ENCODE peak calls at places on chromosomes 11 and 22, in five cellular contexts. Q, M, G, O and N are unnamed samples.

GRCh38 chr11:120646206-120646605 is 134.7 kb downstream of the GRIK4 start:
- DNase-seq in Q (no peak), M (no peak), O (no peak), G (no peak), N (no peak)

GRCh38 chr11:125724125-125724524 is 22.0 kb upstream of the PATE1 start:
- DNase-seq in G (no peak), O (no peak), M (peak; percentile 4), Q (no peak), N (no peak)

GRCh38 chr22:18156878-18157713 is 7.1 kb downstream of the USP18 start:
- DNase-seq in M (peak; percentile 99), G (peak; percentile 93), O (peak; percentile 54), Q (peak; percentile 76), N (peak; percentile 98)

GRCh38 chr11:13009921-13010736 is 1.0 kb downstream of the RASSF10 start:
- DNase-seq in O (peak; percentile 17), M (peak; percentile 7), Q (peak; percentile 56), G (no peak), N (peak; percentile 51)

GRCh38 chr22:44828193-44828592 is 75.8 kb downstream of the ARHGAP8 start:
- DNase-seq in O (no peak), G (no peak), Q (no peak), M (no peak), N (no peak)

GRCh38 chr11:80197155-80197554 is 756.3 kb upstream of the TENM4 start:
- DNase-seq in Q (no peak), O (no peak), G (no peak), M (no peak), N (no peak)

GRCh38 chr11:65041206-65042035 is at the start of gene SAC3D1:
- DNase-seq in Q (peak; percentile 58), O (no peak), M (peak; percentile 17), G (peak; percentile 58), N (peak; percentile 70)

GRCh38 chr22:22404598-22405284 is 103.8 kb downstream of the ZNF280B start:
- DNase-seq in Q (no peak), G (no peak), O (no peak), M (no peak), N (no peak)

GRCh38 chr22:49297286-49297870 is 530.3 kb downstream of the BRD1 start:
- DNase-seq in Q (no peak), G (no peak), O (no peak), M (no peak), N (no peak)

GRCh38 chr11:57432017-57432590 is 5.2 kb upstream of the SLC43A3 start:
- DNase-seq in M (no peak), Q (no peak), G (no peak), O (no peak), N (no peak)

GRCh38 chr11:2360081-2360642 is 16.9 kb upstream of the CD81 start:
- DNase-seq in O (no peak), Q (no peak), M (no peak), G (no peak), N (no peak)

GRCh38 chr11:92240946-92241345 is 16.3 kb downstream of the FAT3 start:
- DNase-seq in G (no peak), O (no peak), Q (peak; percentile 30), M (no peak), N (no peak)

GRCh38 chr11:71193431-71193830 is 58.9 kb downstream of the SHANK2 start:
- DNase-seq in Q (no peak), M (no peak), O (no peak), G (no peak), N (no peak)

GRCh38 chr11:44624761-44625221 is 59.3 kb downstream of the CD82 start:
- DNase-seq in O (no peak), G (no peak), M (no peak), Q (no peak), N (no peak)

GRCh38 chr22:25702046-25702445 is 39.9 kb upstream of the MYO18B start:
- DNase-seq in O (no peak), M (peak; percentile 29), Q (no peak), G (peak; percentile 32), N (no peak)
- H3K36me3 ChIP-seq in O (peaks cover 2% of the 10 kb centered on the region), M (no peaks in the 10 kb centered on the region), Q (peaks cover 4% of the 10 kb centered on the region), G (no peaks in the 10 kb centered on the region), N (no peaks in the 10 kb centered on the region)

GRCh38 chr22:40654522-40655167 is 18.1 kb upstream of the MRTFA start:
- DNase-seq in G (peak; percentile 70), O (no peak), Q (no peak), M (peak; percentile 83), N (peak; percentile 51)

GRCh38 chr22:40651057-40651456 is 14.5 kb upstream of the MRTFA start:
- DNase-seq in Q (no peak), G (no peak), O (no peak), M (no peak), N (no peak)

GRCh38 chr22:40648386-40648785 is 11.9 kb upstream of the MRTFA start:
- DNase-seq in M (no peak), G (no peak), Q (no peak), O (no peak), N (peak; percentile 78)

GRCh38 chr22:40653361-40653760 is 16.8 kb upstream of the MRTFA start:
- DNase-seq in G (no peak), O (no peak), M (no peak), Q (no peak), N (no peak)

GRCh38 chr22:40651563-40652501 is 15.3 kb upstream of the MRTFA start:
- DNase-seq in M (peak; percentile 100), O (peak; percentile 58), Q (no peak), G (peak; percentile 100), N (peak; percentile 100)
- H4K91ac ChIP-seq in M (peak overlapping the region; percentile 97), O (peak overlapping the region; percentile 92), Q (no peak overlapping the region), G (peak overlapping the region; percentile 98), N (peak overlapping the region; percentile 99)

GRCh38 chr22:26499188-26499703 is 13.0 kb downstream of the TFIP11 start:
- DNase-seq in O (no peak), Q (no peak), G (no peak), M (no peak), N (no peak)
- H3K36me3 ChIP-seq in O (peaks cover 65% of the 10 kb centered on the region), Q (peaks cover 49% of the 10 kb centered on the region), G (peaks cover 52% of the 10 kb centered on the region), M (peaks cover 58% of the 10 kb centered on the region), N (peaks cover 58% of the 10 kb centered on the region)

GRCh38 chr22:39174498-39175120 is 22.1 kb upstream of the CBX7 start:
- DNase-seq in M (peak; percentile 89), Q (peak; percentile 99), O (peak; percentile 100), G (peak; percentile 94), N (peak; percentile 95)
- H4K91ac ChIP-seq in M (peak overlapping the region; percentile 100), Q (no peak overlapping the region), O (peak overlapping the region; percentile 99), G (peak overlapping the region; percentile 67), N (peak overlapping the region; percentile 99)

DNA sequence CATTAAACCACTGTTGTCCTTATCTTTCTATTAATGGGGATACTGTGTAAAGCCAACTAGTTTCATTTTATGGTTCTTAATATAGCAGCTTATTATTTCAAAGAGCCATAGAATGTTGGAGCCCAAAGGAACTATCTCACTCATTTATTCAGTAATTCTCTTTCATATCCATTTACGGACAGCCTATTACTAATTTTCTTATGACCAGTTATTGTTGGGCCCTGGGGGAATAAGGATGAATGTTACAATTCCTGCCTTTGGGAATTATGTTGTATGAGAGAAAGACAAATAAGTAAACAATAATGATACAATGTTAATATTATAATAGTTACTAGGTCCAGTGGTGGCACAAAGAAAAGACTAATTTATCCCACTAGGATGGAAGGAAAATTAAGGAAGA is 52.4 kb downstream of the AAMDC start:
- DNase-seq in M (no peak), Q (no peak), G (no peak), O (no peak), N (no peak)
- H3K36me3 ChIP-seq in M (peaks cover 19% of the 10 kb centered on the region), Q (peaks cover 12% of the 10 kb centered on the region), G (peaks cover 30% of the 10 kb centered on the region), O (no peaks in the 10 kb centered on the region), N (peaks cover 15% of the 10 kb centered on the region)

DNA sequence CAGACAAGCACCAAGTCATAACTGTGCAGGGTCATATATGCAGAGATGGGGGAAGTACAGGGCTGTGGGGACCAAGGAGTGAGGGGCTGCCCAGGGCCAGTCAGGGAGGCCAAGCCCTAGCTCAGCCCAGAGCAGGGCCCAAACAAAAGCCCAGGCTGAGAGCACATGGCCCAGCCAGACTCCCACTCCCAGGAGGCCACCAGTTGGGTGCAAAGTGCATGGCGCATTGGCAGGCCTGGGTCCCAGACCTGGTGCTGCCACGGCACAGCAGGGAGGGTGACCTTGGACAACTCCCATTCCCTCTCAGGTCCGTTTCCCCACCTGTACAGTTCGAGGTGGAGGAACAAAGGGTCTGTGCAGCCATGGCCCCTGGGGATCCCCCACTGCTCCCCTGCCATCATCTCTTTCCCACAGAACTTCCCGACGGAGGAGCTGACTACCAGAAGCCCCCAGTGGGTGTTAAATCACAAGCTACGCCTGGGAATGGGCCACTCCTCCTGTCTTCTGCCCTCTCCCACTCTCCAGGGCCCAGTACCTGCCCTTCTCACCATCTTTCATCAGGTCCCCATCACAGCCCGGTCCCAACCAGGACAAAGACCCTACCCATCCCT is 608 bp downstream of the NIPSNAP1 start:
- DNase-seq in O (no peak), M (no peak), Q (no peak), G (peak; percentile 10), N (no peak)
- H4K91ac ChIP-seq in O (peak overlapping the region; percentile 99), M (peak overlapping the region; percentile 57), Q (peak overlapping the region; percentile 100), G (peak overlapping the region; percentile 2), N (peak overlapping the region; percentile 22)